ENCODE peak calls at places on chromosomes 6 and 20, in five cellular contexts. G, V, H, M and Z are unnamed samples.
A peak's percentile ranks its signal among the peaks of the same experiment; 100 is the strongest.

GRCh38 chr6:46323312-46323965 is 152.7 kb upstream of the ENPP5 start:
- DNase-seq in G (no peak), V (peak; percentile 64), H (no peak), M (peak; percentile 66), Z (peak; percentile 50)

GRCh38 chr20:440148-440547 is 22.2 kb downstream of the TBC1D20 start:
- DNase-seq in G (no peak), V (no peak), H (no peak), M (no peak), Z (no peak)

GRCh38 chr6:100948381-100949133 is 67.4 kb upstream of the ASCC3 start:
- DNase-seq in G (no peak), V (no peak), H (no peak), M (peak; percentile 28), Z (peak; percentile 48)

GRCh38 chr6:156687875-156688549 is 89.2 kb upstream of the ARID1B start:
- DNase-seq in G (peak; percentile 11), V (no peak), H (peak; percentile 36), M (peak; percentile 25), Z (peak; percentile 36)

GRCh38 chr20:33433875-33434274 is 9.7 kb downstream of the SNTA1 start:
- DNase-seq in G (no peak), V (no peak), H (no peak), M (no peak), Z (no peak)

GRCh38 chr20:6298049-6298448 is 175.2 kb upstream of the FERMT1 start:
- DNase-seq in G (no peak), V (no peak), H (no peak), M (no peak), Z (no peak)

GRCh38 chr6:89414215-89414614 is 2.1 kb upstream of the RRAGD start:
- DNase-seq in G (no peak), V (no peak), H (no peak), M (no peak), Z (peak; percentile 43)

GRCh38 chr6:6105472-6106036 is 98.8 kb upstream of the NRN1 start:
- DNase-seq in G (no peak), V (no peak), H (no peak), M (no peak), Z (no peak)

GRCh38 chr6:160139420-160139851 is 17.8 kb downstream of the SLC22A1 start:
- DNase-seq in G (no peak), V (peak; percentile 44), H (no peak), M (peak; percentile 95), Z (peak; percentile 58)

GRCh38 chr20:1565461-1565860 is 8.0 kb upstream of the SIRPD start:
- DNase-seq in G (no peak), V (no peak), H (no peak), M (no peak), Z (peak; percentile 0)

GRCh38 chr6:15501806-15502450 is 160.9 kb downstream of the DTNBP1 start:
- DNase-seq in G (no peak), V (peak; percentile 19), H (peak; percentile 72), M (no peak), Z (peak; percentile 72)

GRCh38 chr6:152566040-152566875 is 70.9 kb downstream of the SYNE1 start:
- DNase-seq in G (no peak), V (no peak), H (no peak), M (no peak), Z (no peak)

GRCh38 chr20:329851-330232 is 4.5 kb downstream of the SOX12 start:
- DNase-seq in G (no peak), V (no peak), H (no peak), M (no peak), Z (no peak)

GRCh38 chr20:714453-714852 is 38.9 kb upstream of the SCRT2 start:
- DNase-seq in G (no peak), V (no peak), H (no peak), M (no peak), Z (no peak)

GRCh38 chr6:25963426-25964123 is 973 bp downstream of the TRIM38 start:
- DNase-seq in G (no peak), V (no peak), H (no peak), M (no peak), Z (no peak)

GRCh38 chr6:144479991-144480390 is 194.9 kb downstream of the UTRN start:
- DNase-seq in G (no peak), V (no peak), H (no peak), M (no peak), Z (no peak)

GRCh38 chr6:111980979-111981378 is 72.9 kb upstream of the CCN6 start:
- DNase-seq in G (no peak), V (no peak), H (no peak), M (no peak), Z (no peak)

GRCh38 chr6:31158863-31159855 is 770 bp downstream of the TCF19 start:
- DNase-seq in G (no peak), V (no peak), H (no peak), M (no peak), Z (no peak)

GRCh38 chr6:37381579-37381978 is 27.8 kb downstream of the RNF8 start:
- DNase-seq in G (peak; percentile 48), V (no peak), H (no peak), M (peak; percentile 58), Z (peak; percentile 84)

GRCh38 chr20:51731771-51732453 is 36.3 kb downstream of the ATP9A start:
- DNase-seq in G (no peak), V (no peak), H (no peak), M (no peak), Z (peak; percentile 34)

GRCh38 chr20:46192376-46192944 is 74.3 kb downstream of the CD40 start:
- DNase-seq in G (no peak), V (no peak), H (no peak), M (no peak), Z (no peak)

GRCh38 chr6:26205625-26206574 is 118.7 kb downstream of the HFE start:
- DNase-seq in G (no peak), V (no peak), H (no peak), M (peak; percentile 82), Z (no peak)

GRCh38 chr6:37175332-37176267 is 5.6 kb downstream of the PIM1 start:
- DNase-seq in G (no peak), V (no peak), H (no peak), M (no peak), Z (no peak)

GRCh38 chr6:137692806-137693205 is 174.3 kb upstream of the TNFAIP3 start:
- DNase-seq in G (no peak), V (no peak), H (no peak), M (no peak), Z (no peak)

GRCh38 chr20:53735536-53736050 is 142.0 kb upstream of the ZNF217 start:
- DNase-seq in G (no peak), V (peak; percentile 78), H (no peak), M (peak; percentile 86), Z (peak; percentile 74)

GRCh38 chr6:169292340-169293124 is 38.9 kb upstream of the THBS2 start:
- DNase-seq in G (no peak), V (peak; percentile 60), H (no peak), M (peak; percentile 90), Z (peak; percentile 81)

GRCh38 chr6:7214400-7214940 is 98.5 kb downstream of the SSR1 start:
- DNase-seq in G (no peak), V (no peak), H (no peak), M (no peak), Z (no peak)